ENCODE peak calls at places on chromosomes 12 and 14, in four cellular contexts. One of them, this sample, is unnamed. For H3K9me3, the result is how much of the 10 kb centered on the place peaks cover.

GRCh38 chr12:83945871-83946270 is 966.7 kb downstream of the SLC6A15 start:
- DNase-seq in sigmoid colon: no peak
- DNase-seq in H1: no peak
- DNase-seq in Panc1: no peak
- DNase-seq in this sample: peak

GRCh38 chr14:104877066-104877805 is 12.2 kb downstream of the CEP170B start:
- DNase-seq in sigmoid colon: no peak
- DNase-seq in H1: no peak
- DNase-seq in Panc1: no peak
- DNase-seq in this sample: no peak

GRCh38 chr12:116551952-116552749 is 7.0 kb upstream of the MAP1LC3B2 start:
- DNase-seq in Panc1: no peak
- DNase-seq in sigmoid colon: no peak
- DNase-seq in H1: no peak
- DNase-seq in this sample: peak

GRCh38 chr14:44041700-44042099 is 465.4 kb downstream of the FSCB start:
- DNase-seq in sigmoid colon: no peak
- DNase-seq in Panc1: no peak
- DNase-seq in H1: no peak
- DNase-seq in this sample: no peak

GRCh38 chr14:101315802-101316296 is 245.4 kb upstream of the DIO3 start:
- DNase-seq in sigmoid colon: no peak
- DNase-seq in Panc1: no peak
- DNase-seq in H1: no peak
- DNase-seq in this sample: no peak

GRCh38 chr12:58458093-58458492 is 462.2 kb downstream of the LRIG3 start:
- DNase-seq in sigmoid colon: no peak
- DNase-seq in H1: no peak
- DNase-seq in Panc1: no peak
- DNase-seq in this sample: no peak

GRCh38 chr14:64400829-64401459 is 12.8 kb downstream of the MTHFD1 start:
- DNase-seq in Panc1: no peak
- DNase-seq in sigmoid colon: no peak
- DNase-seq in H1: no peak
- DNase-seq in this sample: no peak

GRCh38 chr14:103483600-103483999 is 39.0 kb downstream of the CKB start:
- DNase-seq in H1: no peak
- DNase-seq in Panc1: peak
- DNase-seq in sigmoid colon: no peak
- DNase-seq in this sample: no peak

GRCh38 chr14:100866666-100867630 is 36.6 kb downstream of the RTL1 start:
- DNase-seq in sigmoid colon: peak
- DNase-seq in Panc1: no peak
- DNase-seq in H1: no peak
- DNase-seq in this sample: no peak

GRCh38 chr12:115313929-115314328 is 630.0 kb upstream of the TBX3 start:
- DNase-seq in sigmoid colon: no peak
- DNase-seq in H1: no peak
- DNase-seq in Panc1: peak
- DNase-seq in this sample: no peak

GRCh38 chr12:53748072-53748840 is 3.5 kb downstream of the CISTR start:
- DNase-seq in sigmoid colon: no peak
- DNase-seq in H1: no peak
- DNase-seq in Panc1: no peak
- DNase-seq in this sample: no peak

GRCh38 chr14:94638961-94639817 is 27.0 kb downstream of the SERPINA3 start:
- DNase-seq in sigmoid colon: peak
- DNase-seq in H1: no peak
- DNase-seq in Panc1: no peak
- DNase-seq in this sample: no peak

DNA sequence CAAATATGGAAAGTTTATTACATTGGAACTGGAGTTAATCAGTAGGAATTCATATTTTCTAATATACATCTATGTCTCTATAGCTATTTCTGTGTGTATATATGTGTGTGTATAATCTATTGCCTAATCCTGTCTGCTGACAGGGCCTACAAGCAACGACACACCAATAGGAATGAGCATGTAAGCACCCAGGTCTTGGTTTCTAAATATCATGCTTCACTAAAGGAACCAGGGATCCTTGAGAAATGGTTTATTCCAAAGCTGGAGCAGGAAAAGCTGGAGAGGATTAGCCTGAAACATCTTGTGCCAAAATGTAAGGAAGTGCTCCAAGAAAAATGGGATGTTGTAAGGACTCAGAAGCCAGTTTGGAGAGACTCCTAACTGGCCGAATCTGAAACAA is 29.3 kb upstream of the LGALS3 start:
- DNase-seq in Panc1: no peak
- DNase-seq in H1: no peak
- DNase-seq in sigmoid colon: peak
- DNase-seq in this sample: no peak
- H3K27ac ChIP-seq in Panc1: peak
- H3K27ac ChIP-seq in H1: no peak
- H3K27ac ChIP-seq in sigmoid colon: peak
- H3K27ac ChIP-seq in this sample: peak

DNA sequence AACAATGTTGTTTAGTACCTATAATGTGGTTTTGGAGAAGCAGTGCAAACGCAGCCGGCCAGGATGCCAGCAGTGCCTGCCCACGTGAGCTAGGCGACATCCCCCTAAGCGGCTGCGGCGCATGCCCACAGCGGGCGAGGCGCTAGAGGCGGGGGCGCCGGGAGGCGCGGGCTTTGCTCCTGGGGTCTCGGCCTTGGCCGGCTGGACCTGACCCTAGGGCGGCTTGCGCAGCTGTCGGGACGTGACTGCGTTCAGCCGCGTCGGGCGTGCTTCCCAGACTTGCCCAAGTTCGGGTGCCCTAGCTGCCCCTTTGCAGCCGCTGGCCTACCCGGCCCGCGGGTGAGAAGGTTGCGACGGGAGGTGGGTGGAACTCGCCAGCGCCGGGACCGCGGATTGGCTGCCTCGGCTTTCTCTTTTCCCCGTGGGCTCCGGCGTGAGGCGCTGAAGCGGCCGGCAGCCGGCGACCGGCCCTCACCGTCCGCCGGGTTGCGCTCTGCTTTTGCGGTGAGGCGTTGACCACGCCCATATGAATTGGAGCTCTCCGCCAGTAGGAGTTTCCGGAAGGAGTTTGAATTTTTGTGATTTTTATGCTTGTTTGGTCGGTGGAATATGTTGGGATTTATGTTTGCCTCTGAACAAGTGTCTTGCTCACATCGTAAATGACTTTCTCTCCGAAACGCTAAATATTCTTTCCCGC is at the start of gene TMEM19:
- DNase-seq in Panc1: no peak
- DNase-seq in H1: peak
- DNase-seq in sigmoid colon: peak
- DNase-seq in this sample: no peak
- TF ChIP-seq POLR2AphosphoS5 in Panc1: peak
- TF ChIP-seq POLR2AphosphoS5 in H1: peak
- TF ChIP-seq POLR2AphosphoS5 in sigmoid colon: peak
- TF ChIP-seq POLR2AphosphoS5 in this sample: peak

GRCh38 chr14:97281741-97282140 is 484.6 kb downstream of the VRK1 start:
- DNase-seq in sigmoid colon: no peak
- DNase-seq in H1: no peak
- DNase-seq in Panc1: no peak
- DNase-seq in this sample: no peak

GRCh38 chr14:97283450-97284230 is 486.5 kb downstream of the VRK1 start:
- DNase-seq in H1: no peak
- DNase-seq in sigmoid colon: no peak
- DNase-seq in Panc1: no peak
- DNase-seq in this sample: no peak

GRCh38 chr14:97282210-97282609 is 485.0 kb downstream of the VRK1 start:
- DNase-seq in Panc1: no peak
- DNase-seq in sigmoid colon: no peak
- DNase-seq in H1: no peak
- DNase-seq in this sample: no peak

GRCh38 chr14:97280526-97280925 is 483.3 kb downstream of the VRK1 start:
- DNase-seq in sigmoid colon: no peak
- DNase-seq in Panc1: no peak
- DNase-seq in H1: no peak
- DNase-seq in this sample: no peak

DNA sequence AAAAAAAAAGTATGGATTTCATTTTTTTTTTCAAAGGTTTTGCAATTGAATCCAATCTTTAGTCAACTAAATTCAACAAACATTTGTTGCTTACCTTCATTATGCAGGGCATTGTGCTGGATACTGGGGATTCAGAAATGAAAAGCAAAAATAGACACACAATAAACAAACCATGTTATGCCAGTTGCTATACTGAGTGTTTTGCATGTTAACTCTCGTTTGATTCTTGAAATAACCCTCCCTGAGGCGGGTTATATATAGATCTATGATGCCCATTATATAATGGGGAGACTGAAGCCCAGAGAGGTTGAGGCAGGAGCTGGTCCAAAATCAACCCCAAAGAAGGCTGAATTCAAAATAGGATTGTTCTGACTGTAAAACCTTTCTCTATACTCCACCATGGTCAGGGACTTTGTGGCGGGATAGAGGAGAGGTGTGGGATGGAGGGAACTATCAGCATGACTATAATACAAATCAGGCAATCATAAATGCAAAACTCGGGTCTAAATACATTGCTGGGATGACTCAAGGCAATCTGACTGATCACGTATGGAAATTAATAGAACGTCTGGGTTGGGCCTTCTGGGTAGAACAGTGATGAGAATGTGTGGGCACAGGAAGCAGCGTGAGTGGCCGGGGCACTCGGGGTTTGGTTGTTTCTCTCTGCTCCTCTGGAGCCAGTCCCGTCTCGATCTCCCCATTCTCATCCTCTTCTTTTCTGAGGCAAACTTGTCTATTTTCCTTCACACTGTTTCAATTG is 485.6 kb downstream of the VRK1 start:
- DNase-seq in sigmoid colon: no peak
- DNase-seq in H1: no peak
- DNase-seq in Panc1: no peak
- DNase-seq in this sample: no peak
- H3K9me3 ChIP-seq in sigmoid colon: under half
- H3K9me3 ChIP-seq in H1: under half
- H3K9me3 ChIP-seq in Panc1: under half
- H3K9me3 ChIP-seq in this sample: under half

GRCh38 chr12:26642361-26642760 is 190.6 kb downstream of the ITPR2 start:
- DNase-seq in sigmoid colon: no peak
- DNase-seq in H1: no peak
- DNase-seq in Panc1: no peak
- DNase-seq in this sample: no peak
- H3K27ac ChIP-seq in sigmoid colon: peak
- H3K27ac ChIP-seq in H1: no peak
- H3K27ac ChIP-seq in Panc1: no peak
- H3K27ac ChIP-seq in this sample: no peak

DNA sequence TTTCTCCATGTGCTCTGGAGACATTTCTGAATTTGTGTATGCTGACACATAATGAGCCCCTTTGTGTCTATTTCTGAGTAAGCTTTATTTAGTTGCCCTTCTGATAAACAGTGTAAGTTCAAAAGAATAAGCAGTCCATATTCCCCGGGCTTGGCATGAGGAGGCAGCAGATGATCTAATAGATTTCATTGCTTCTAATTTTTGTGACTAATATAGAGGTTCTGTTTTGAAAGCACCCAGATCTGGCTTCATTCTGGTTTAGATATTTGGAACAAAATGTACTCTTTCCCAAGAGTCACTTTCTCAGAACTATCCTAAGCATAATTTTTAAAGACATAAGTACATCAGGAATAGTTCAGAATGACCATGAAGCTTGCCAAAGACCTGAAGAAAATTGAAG is 290.9 kb downstream of the BTG1 start:
- DNase-seq in sigmoid colon: peak
- DNase-seq in H1: no peak
- DNase-seq in Panc1: no peak
- DNase-seq in this sample: no peak
- TF ChIP-seq POLR2AphosphoS5 in sigmoid colon: peak
- TF ChIP-seq POLR2AphosphoS5 in H1: no peak
- TF ChIP-seq POLR2AphosphoS5 in Panc1: no peak
- TF ChIP-seq POLR2AphosphoS5 in this sample: no peak

DNA sequence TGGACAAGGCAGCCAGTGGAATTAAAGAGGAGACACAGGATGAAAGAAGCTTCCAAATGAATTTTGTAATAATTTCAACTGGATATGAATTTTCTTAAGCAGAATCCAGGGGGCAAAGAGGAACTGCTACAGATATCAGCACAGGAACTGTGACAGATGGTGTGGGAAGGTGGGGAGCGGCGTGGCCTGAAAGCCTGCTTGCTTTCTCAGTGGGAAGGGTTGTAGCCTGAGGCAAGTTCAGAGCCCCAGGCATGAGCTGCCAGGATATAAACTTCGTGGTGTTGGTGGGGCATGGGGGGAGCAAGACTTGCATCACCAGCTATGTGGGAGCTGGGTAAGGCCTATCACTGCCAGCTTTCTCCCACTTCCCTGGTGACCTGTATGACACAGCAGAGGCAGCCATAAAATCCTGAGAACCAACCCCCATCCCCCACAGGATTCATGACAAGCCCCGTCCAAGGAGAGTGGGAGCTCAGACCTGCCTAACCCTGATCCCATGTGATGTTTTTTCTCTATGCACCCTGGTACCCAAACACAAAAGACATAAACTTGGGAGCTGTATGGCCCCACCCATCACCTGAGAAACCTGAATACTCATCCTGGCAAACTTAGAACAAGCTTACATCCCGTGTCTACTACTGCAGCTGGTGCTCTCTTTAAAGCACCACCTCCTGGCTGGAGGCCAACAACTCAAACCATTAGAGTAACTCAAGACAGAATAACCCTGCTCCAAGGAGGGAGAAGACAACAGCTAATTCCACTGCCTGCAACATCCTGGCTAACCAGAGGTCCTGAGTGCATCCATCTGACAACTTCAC is 16.5 kb downstream of the CLEC1A start:
- DNase-seq in sigmoid colon: no peak
- DNase-seq in Panc1: no peak
- DNase-seq in H1: no peak
- DNase-seq in this sample: no peak
- H3K9me3 ChIP-seq in sigmoid colon: under half
- H3K9me3 ChIP-seq in Panc1: under half
- H3K9me3 ChIP-seq in H1: under half
- H3K9me3 ChIP-seq in this sample: under half

This sample was measured in SK-N-MC.